ENCODE peak calls at places on chromosome 13, in nine cellular contexts. Q, I, O, S, X, K, J, L and Y are unnamed samples.

GRCh38 chr13:112785419-112785856 is 95.6 kb downstream of the ATP11A start:
- DNase-seq in Q (no peak), I (no peak), O (no peak), S (peak; percentile 31), X (peak; percentile 34), K (no peak), J (no peak), L (no peak), Y (no peak)

GRCh38 chr13:99312493-99312883 is 5.3 kb upstream of the GPR183 start:
- DNase-seq in Q (peak; percentile 45), I (no peak), O (peak; percentile 39), S (peak; percentile 77), X (peak; percentile 92), K (no peak), J (no peak), L (peak; percentile 75), Y (peak; percentile 10)

GRCh38 chr13:94327318-94327717 is 152.2 kb downstream of the DCT start:
- DNase-seq in Q (no peak), I (no peak), O (no peak), S (no peak), X (no peak), K (no peak), J (no peak), L (no peak), Y (no peak)

GRCh38 chr13:26019881-26020535 is 31.8 kb downstream of the SHISA2 start:
- DNase-seq in Q (no peak), I (no peak), O (no peak), S (no peak), X (no peak), K (no peak), J (no peak), L (no peak), Y (no peak)

GRCh38 chr13:68813397-68813796 is 1294.2 kb upstream of the ATXN8OS start:
- DNase-seq in Q (no peak), I (no peak), O (no peak), S (no peak), X (no peak), K (no peak), J (no peak), L (no peak), Y (no peak)

GRCh38 chr13:91368676-91369425 is 21.4 kb downstream of the MIR17HG start:
- DNase-seq in Q (no peak), I (no peak), O (no peak), S (no peak), X (no peak), K (no peak), J (no peak), L (no peak), Y (no peak)

GRCh38 chr13:79625517-79625916 is 144.6 kb downstream of the NDFIP2 start:
- DNase-seq in Q (no peak), I (no peak), O (no peak), S (no peak), X (no peak), K (no peak), J (no peak), L (no peak), Y (no peak)

GRCh38 chr13:23608704-23609413 is 38.6 kb downstream of the TNFRSF19 start:
- DNase-seq in Q (peak; percentile 18), I (no peak), O (peak; percentile 38), S (peak; percentile 53), X (peak; percentile 82), K (no peak), J (no peak), L (peak; percentile 77), Y (peak; percentile 22)

GRCh38 chr13:82900453-82900852 is 981.8 kb downstream of the SLITRK1 start:
- DNase-seq in Q (no peak), I (no peak), O (no peak), S (no peak), X (no peak), K (no peak), J (no peak), L (no peak), Y (no peak)

GRCh38 chr13:99007414-99007986 is 29.6 kb upstream of the DOCK9 start:
- DNase-seq in Q (no peak), I (no peak), O (no peak), S (no peak), X (no peak), K (no peak), J (no peak), L (no peak), Y (no peak)

GRCh38 chr13:34145061-34145460 is 327.1 kb downstream of the RFC3 start:
- DNase-seq in Q (no peak), I (no peak), O (no peak), S (no peak), X (no peak), K (no peak), J (no peak), L (no peak), Y (no peak)

GRCh38 chr13:26839682-26840081 is 79.1 kb upstream of the GPR12 start:
- DNase-seq in Q (no peak), I (no peak), O (peak; percentile 27), S (no peak), X (no peak), K (no peak), J (peak; percentile 29), L (no peak), Y (no peak)

GRCh38 chr13:100315522-100315921 is 226.6 kb downstream of the PCCA start:
- DNase-seq in Q (no peak), I (no peak), O (no peak), S (no peak), X (no peak), K (no peak), J (no peak), L (no peak), Y (no peak)

GRCh38 chr13:27980280-27980998 is 8.1 kb downstream of the URAD start:
- DNase-seq in Q (peak; percentile 63), I (no peak), O (peak; percentile 43), S (peak; percentile 76), X (no peak), K (no peak), J (no peak), L (no peak), Y (no peak)

GRCh38 chr13:28716511-28716910 is 2.3 kb downstream of the SLC46A3 start:
- DNase-seq in Q (peak; percentile 77), I (no peak), O (peak; percentile 56), S (peak; percentile 83), X (peak; percentile 71), K (no peak), J (no peak), L (peak; percentile 48), Y (no peak)

GRCh38 chr13:29362849-29363604 is 232.5 kb downstream of the SLC7A1 start:
- DNase-seq in Q (peak; percentile 13), I (peak; percentile 24), O (peak; percentile 52), S (peak; percentile 52), X (peak; percentile 58), K (peak; percentile 41), J (no peak), L (peak; percentile 27), Y (peak; percentile 61)

DNA sequence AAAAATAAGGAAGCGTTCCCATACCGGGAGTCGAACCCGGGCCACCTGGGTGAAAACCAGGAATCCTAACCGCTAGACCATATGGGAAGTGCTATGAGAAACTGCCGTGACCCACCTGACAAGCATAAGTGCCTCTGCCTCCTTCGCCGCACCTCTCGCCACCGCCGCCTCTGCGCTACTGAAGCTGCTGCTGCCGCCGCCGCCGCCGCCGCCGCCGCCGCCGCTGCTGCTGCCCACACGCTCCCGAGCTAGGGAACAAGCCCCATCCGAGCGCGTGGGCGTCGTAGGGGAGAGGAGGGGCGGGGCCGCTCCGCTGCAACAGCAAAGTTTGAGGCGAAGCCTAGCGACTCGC is 610 bp upstream of the WBP4 start:
- DNase-seq in Q (peak; percentile 81), I (peak; percentile 46), O (peak; percentile 82), S (peak; percentile 93), X (peak; percentile 91), K (peak; percentile 12), J (peak; percentile 68), L (peak; percentile 88), Y (peak; percentile 95)
- TF ChIP-seq POLR2A in Q (no peak), I (no peak), O (no peak), S (no peak), X (no peak), K (peak; percentile 38), J (peak; percentile 21), L (no peak), Y (no peak)

DNA sequence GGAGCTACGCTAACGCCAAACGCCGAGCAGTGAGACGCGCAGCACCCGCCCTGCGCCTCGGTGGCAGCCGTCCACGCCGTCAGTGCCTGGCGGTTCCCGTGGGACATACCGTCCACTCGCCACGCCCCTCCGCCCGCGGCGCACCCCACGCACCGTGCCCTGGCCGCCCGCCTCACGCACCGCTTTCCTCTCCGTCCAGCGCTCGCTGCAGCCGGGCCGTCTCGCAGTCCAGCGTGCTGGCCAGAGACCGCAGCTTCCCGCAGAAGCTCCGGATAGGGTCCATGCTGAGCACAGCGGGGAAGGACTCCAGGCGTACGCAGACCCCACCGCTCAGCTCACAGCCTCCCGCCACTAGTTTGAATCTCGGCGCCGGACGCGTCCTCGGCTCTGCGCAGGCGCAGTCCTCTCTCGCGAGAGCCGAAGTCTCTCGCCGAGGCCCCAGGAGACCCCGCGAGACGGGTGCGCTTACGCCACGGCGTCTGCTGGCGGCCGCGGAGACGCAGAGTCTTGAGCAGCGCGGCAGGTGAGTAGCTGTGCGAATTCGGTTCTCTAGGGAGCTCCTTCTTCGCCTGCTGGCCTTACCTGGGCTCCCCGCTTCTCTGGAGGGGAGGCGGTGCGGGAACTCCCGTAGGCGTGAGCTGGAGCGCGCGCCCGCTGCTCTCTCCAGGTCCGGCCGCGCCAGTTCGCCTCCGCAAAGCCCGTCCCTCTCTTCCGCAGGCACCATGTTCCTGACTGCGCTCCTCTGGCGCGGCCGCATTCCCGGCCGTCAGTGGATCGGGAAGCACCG is at the start of the genes MRPL57 and SKA3:
- DNase-seq in Q (peak; percentile 94), I (peak; percentile 86), O (peak; percentile 95), S (peak; percentile 96), X (peak; percentile 96), K (peak; percentile 69), J (peak; percentile 88), L (peak; percentile 96), Y (peak; percentile 95)
- TF ChIP-seq POLR2A in Q (peak; percentile 94), I (peak; percentile 98), O (peak; percentile 93), S (peak; percentile 95), X (peak; percentile 93), K (peak; percentile 90), J (peak; percentile 88), L (no peak), Y (peak; percentile 98)

DNA sequence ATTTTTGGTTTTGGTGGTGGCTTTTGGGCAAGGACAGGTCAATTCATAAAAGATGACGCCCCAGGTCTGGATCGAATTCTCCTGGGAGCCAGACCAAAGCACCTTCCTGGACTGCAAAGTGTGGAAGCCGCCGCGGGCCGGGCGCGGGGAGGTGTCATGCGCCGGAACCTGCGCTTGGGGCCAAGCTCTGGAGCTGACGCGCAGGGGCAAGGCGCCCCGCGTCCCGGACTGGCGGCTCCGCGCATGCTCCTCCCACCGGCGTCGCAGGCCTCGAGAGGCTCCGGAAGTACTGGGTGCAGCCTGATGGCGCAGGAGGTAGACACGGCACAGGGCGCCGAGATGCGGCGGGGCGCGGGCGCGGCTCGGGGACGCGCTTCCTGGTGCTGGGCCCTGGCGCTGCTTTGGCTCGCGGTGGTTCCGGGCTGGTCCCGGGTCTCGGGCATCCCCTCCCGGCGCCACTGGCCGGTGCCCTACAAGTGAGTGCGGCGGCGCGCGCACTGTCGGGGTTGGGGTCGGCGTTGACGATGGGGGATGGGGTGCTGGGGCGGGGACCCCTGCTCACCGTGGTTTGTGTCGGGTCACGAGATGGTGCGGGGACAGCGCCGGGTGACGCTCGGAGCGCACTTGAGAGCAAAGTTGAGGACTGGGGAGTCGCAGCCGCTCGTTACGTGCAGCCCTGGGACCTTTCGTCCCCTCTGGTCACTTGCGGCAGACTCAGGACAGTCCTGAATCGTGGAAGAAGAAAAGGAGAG is at the start of gene CLN5:
- DNase-seq in Q (peak; percentile 96), I (peak; percentile 89), O (peak; percentile 95), S (peak; percentile 98), X (peak; percentile 97), K (peak; percentile 76), J (peak; percentile 91), L (peak; percentile 96), Y (peak; percentile 96)
- TF ChIP-seq POLR2A in Q (peak; percentile 98), I (peak; percentile 96), O (peak; percentile 97), S (peak; percentile 96), X (peak; percentile 96), K (peak; percentile 79), J (peak; percentile 97), L (no peak), Y (peak; percentile 96)

GRCh38 chr13:51477149-51477548 is 24.3 kb upstream of the INTS6 start:
- DNase-seq in Q (no peak), I (no peak), O (no peak), S (no peak), X (no peak), K (no peak), J (no peak), L (no peak), Y (no peak)
- TF ChIP-seq POLR2A in Q (no peak), I (no peak), O (no peak), S (no peak), X (no peak), K (no peak), J (no peak), L (no peak), Y (no peak)